ENCODE peak calls at places on chromosomes 16 and 17, in eight cellular contexts. M is HCT116; I is nephron progenitor cell; Q is ovary; W is erythroblast; V is endothelial cell; J is stimulated activated CD4-positive, alpha-beta T cell treated with anti-CD3 and anti-CD28 coated beads, Interleukin-12 subunit alpha, Interleukin-12 subunit beta, amount 100 ng/mL, for 4 hours; C is activated T-helper 1 cell treated with Interleukin-2 at 50 U/mL for 16 hours. F is an unnamed sample.
A peak's percentile ranks its signal among the peaks of the same experiment; 100 is the strongest.

GRCh38 chr16:64950262-64950661 is 171.6 kb downstream of the CDH11 start:
- DNase-seq in Q (no peak), V (no peak), C (no peak), M (no peak), W (no peak), J (no peak), I (no peak), F (no peak)

GRCh38 chr16:88437367-88437964 is 15.6 kb upstream of the ZFPM1 start:
- DNase-seq in V (peak; percentile 75), Q (peak; percentile 37), I (peak; percentile 87), W (peak; percentile 73), C (peak; percentile 48), M (peak; percentile 37), J (peak; percentile 73), F (no peak)

GRCh38 chr16:84553873-84554399 is 49.5 kb upstream of the MEAK7 start:
- DNase-seq in I (no peak), Q (no peak), W (no peak), C (peak; percentile 15), V (no peak), J (peak; percentile 22), M (no peak), F (no peak)

GRCh38 chr17:83091257-83092141 is 12.1 kb downstream of the METRNL start:
- DNase-seq in I (no peak), J (no peak), W (no peak), M (no peak), C (no peak), Q (peak; percentile 80), V (no peak), F (peak; percentile 76)

GRCh38 chr17:27760069-27760885 is 40.1 kb downstream of the NOS2 start:
- DNase-seq in M (peak; percentile 24), W (peak; percentile 80), I (peak; percentile 86), Q (peak; percentile 37), V (peak; percentile 80), J (peak; percentile 73), C (peak; percentile 54), F (peak; percentile 60)

GRCh38 chr17:17784599-17785264 is 52.1 kb downstream of the SREBF1 start:
- DNase-seq in J (no peak), I (no peak), M (no peak), V (no peak), C (peak; percentile 13), W (peak; percentile 22), Q (peak; percentile 20), F (no peak)

GRCh38 chr17:49527927-49528651 is 33.0 kb downstream of the NGFR start:
- DNase-seq in M (no peak), C (no peak), W (no peak), I (no peak), V (no peak), J (no peak), Q (no peak), F (no peak)

GRCh38 chr17:48084932-48085331 is 16.3 kb downstream of the CBX1 start:
- DNase-seq in C (no peak), Q (no peak), W (no peak), V (no peak), M (no peak), J (no peak), I (no peak), F (no peak)

GRCh38 chr16:80947708-80948615 is 58.7 kb downstream of the CMC2 start:
- DNase-seq in J (no peak), V (no peak), I (no peak), C (no peak), W (no peak), M (no peak), Q (no peak), F (no peak)

GRCh38 chr16:66911112-66911511 is 7.6 kb downstream of the CDH16 start:
- DNase-seq in J (no peak), C (no peak), V (no peak), Q (no peak), M (no peak), W (no peak), I (no peak), F (no peak)

GRCh38 chr17:14051692-14052091 is 17.6 kb upstream of the COX10 start:
- DNase-seq in Q (no peak), W (no peak), J (no peak), V (no peak), C (no peak), I (no peak), M (no peak), F (no peak)

GRCh38 chr17:17818088-17818526 is 18.7 kb downstream of the SREBF1 start:
- DNase-seq in I (no peak), M (no peak), Q (no peak), V (no peak), W (peak; percentile 49), J (no peak), C (no peak), F (no peak)

GRCh38 chr17:50033316-50033715 is 22.6 kb upstream of the ITGA3 start:
- DNase-seq in M (no peak), W (no peak), C (no peak), V (no peak), Q (no peak), I (no peak), J (no peak), F (no peak)

GRCh38 chr17:75503976-75504346 is 11.4 kb downstream of the CASKIN2 start:
- DNase-seq in V (no peak), J (no peak), W (no peak), C (no peak), I (no peak), M (no peak), Q (no peak), F (no peak)

GRCh38 chr16:31213877-31214704 is at the start of gene TRIM72:
- DNase-seq in I (no peak), C (no peak), V (no peak), M (peak; percentile 59), Q (no peak), W (no peak), J (no peak), F (no peak)

GRCh38 chr17:41267711-41268110 is 2.5 kb downstream of the KRTAP9-6 start:
- DNase-seq in M (no peak), V (no peak), W (no peak), C (no peak), J (no peak), Q (no peak), I (no peak), F (no peak)

GRCh38 chr17:73826872-73827228 is 182.6 kb upstream of the SDK2 start:
- DNase-seq in J (no peak), V (no peak), M (no peak), Q (no peak), C (no peak), W (no peak), I (no peak), F (no peak)